ENCODE peak calls at places on chromosomes 7 and 10, in four cellular contexts. S, I, K and B are unnamed samples.

GRCh38 chr10:97974108-97974507 is 56.3 kb downstream of the CRTAC1 start:
- DNase-seq in K (no peak), I (no peak), S (no peak), B (no peak)

GRCh38 chr7:3821473-3821872 is 520.4 kb downstream of the SDK1 start:
- DNase-seq in S (no peak), I (no peak), K (no peak), B (no peak)

GRCh38 chr10:79905322-79906314 is 43.3 kb downstream of the SFTPD start:
- DNase-seq in S (no peak), K (no peak), I (no peak), B (no peak)

GRCh38 chr10:24891823-24892222 is 60.6 kb downstream of the PRTFDC1 start:
- DNase-seq in I (no peak), S (no peak), K (no peak), B (no peak)

GRCh38 chr10:25101466-25101865 is 73.3 kb upstream of the GPR158 start:
- DNase-seq in I (no peak), K (no peak), S (no peak), B (no peak)

GRCh38 chr7:36597099-36597773 is 127.1 kb downstream of the AOAH start:
- DNase-seq in I (no peak), K (no peak), S (no peak), B (no peak)

GRCh38 chr7:44068054-44068453 is 2.7 kb upstream of the PGAM2 start:
- DNase-seq in I (no peak), K (no peak), S (no peak), B (no peak)

GRCh38 chr7:75946207-75946855 is 31.4 kb downstream of the POR start:
- DNase-seq in I (no peak), K (no peak), S (no peak), B (no peak)

GRCh38 chr7:129612112-129613015 is 844 bp downstream of the NRF1 start:
- DNase-seq in K (peak; percentile 26), S (no peak), I (peak; percentile 21), B (peak; percentile 48)

GRCh38 chr7:43108255-43109011 is 4.0 kb upstream of the HECW1 start:
- DNase-seq in S (peak; percentile 88), I (peak; percentile 14), K (no peak), B (peak; percentile 71)

GRCh38 chr10:126124923-126125322 is 228.6 kb downstream of the FANK1 start:
- DNase-seq in K (no peak), I (no peak), S (no peak), B (no peak)

GRCh38 chr7:31051598-31052503 is at the start of gene ADCYAP1R1:
- DNase-seq in K (no peak), S (peak; percentile 84), I (no peak), B (no peak)

GRCh38 chr7:138186951-138187351 is 110.7 kb downstream of the AKR1D1 start:
- DNase-seq in S (no peak), K (no peak), I (no peak), B (no peak)

GRCh38 chr7:69620063-69620462 is 21.8 kb downstream of the AUTS2 start:
- DNase-seq in I (no peak), S (no peak), K (no peak), B (no peak)